ENCODE peak calls at places on chromosomes 11 and 22, in four cellular contexts. R, G, B and K are unnamed samples.

GRCh38 chr11:134406264-134407185 is 5.5 kb downstream of the B3GAT1 start:
- DNase-seq in B (no peak), R (no peak), G (no peak), K (no peak)

GRCh38 chr11:105838668-105839403 is 183.2 kb downstream of the MSANTD4 start:
- DNase-seq in R (no peak), B (peak; percentile 52), G (peak; percentile 80), K (no peak)

GRCh38 chr22:30250713-30251267 is 4.2 kb upstream of the LIF start:
- DNase-seq in G (peak; percentile 86), B (peak; percentile 40), R (no peak), K (no peak)

GRCh38 chr11:44681698-44682097 is 45.1 kb upstream of the TSPAN18 start:
- DNase-seq in G (peak; percentile 64), R (no peak), B (no peak), K (no peak)

GRCh38 chr22:37815593-37815992 is 7.6 kb upstream of the GALR3 start:
- DNase-seq in B (no peak), G (no peak), R (no peak), K (no peak)

GRCh38 chr22:24871611-24872205 is 65.7 kb downstream of the SGSM1 start:
- DNase-seq in G (no peak), R (no peak), B (no peak), K (no peak)

GRCh38 chr11:110565344-110565684 is 135.6 kb downstream of the FDX1 start:
- DNase-seq in B (no peak), R (no peak), G (peak; percentile 64), K (no peak)

GRCh38 chr22:39317756-39318506 is 1.5 kb downstream of the RPL3 start:
- DNase-seq in R (no peak), G (peak; percentile 61), B (no peak), K (no peak)

GRCh38 chr11:20367313-20367948 is 3.9 kb downstream of the HTATIP2 start:
- DNase-seq in B (peak; percentile 48), R (peak; percentile 62), G (peak; percentile 94), K (no peak)

GRCh38 chr11:126124284-126124683 is 61.6 kb upstream of the CDON start:
- DNase-seq in G (peak; percentile 15), R (no peak), B (no peak), K (no peak)

GRCh38 chr11:61971177-61972111 is 4.0 kb upstream of the FTH1 start:
- DNase-seq in G (peak; percentile 99), R (peak; percentile 32), B (peak; percentile 81), K (peak; percentile 81)

GRCh38 chr11:123472236-123472935 is 42.3 kb downstream of the GRAMD1B start:
- DNase-seq in G (no peak), B (no peak), R (no peak), K (no peak)

GRCh38 chr22:32752326-32752725 is 49.2 kb upstream of the TIMP3 start:
- DNase-seq in R (no peak), G (peak; percentile 63), B (no peak), K (no peak)

GRCh38 chr11:5938603-5938965 is 3.5 kb upstream of the OR56A3 start:
- DNase-seq in G (no peak), R (no peak), B (no peak), K (no peak)